ENCODE peak calls at places on chromosomes 1 and 21, in seven cellular contexts. Z is ureter; W is T47D; Y is non-pigmented ciliary epithelial cell; X is stimulated activated CD8-positive, alpha-beta memory T cell treated with anti-CD3 and anti-CD28 coated beads, Interleukin-15, amount 100 ng/mL, for 24 hours; U is NCI-H1694 treated with DMSO at 0.1 percent for 48 hours; H is HT1080. D is an unnamed sample.

GRCh38 chr21:15992171-15992570 is 262.4 kb downstream of the USP25 start:
- DNase-seq in Z (no peak), U (no peak), W (no peak), H (peak; percentile 70), Y (no peak), X (no peak), D (peak; percentile 43)

GRCh38 chr1:115717541-115717940 is 51.0 kb downstream of the CASQ2 start:
- DNase-seq in Y (no peak), X (no peak), U (peak; percentile 44), Z (no peak), H (peak; percentile 34), W (peak; percentile 58), D (no peak)

GRCh38 chr1:61588736-61589381 is 136.1 kb downstream of the TM2D1 start:
- DNase-seq in Z (peak; percentile 65), X (peak; percentile 17), U (peak; percentile 73), W (peak; percentile 74), Y (peak; percentile 10), H (peak; percentile 59), D (peak; percentile 55)

GRCh38 chr1:206133751-206134371 is 16.7 kb upstream of the AVPR1B start:
- DNase-seq in H (no peak), U (no peak), X (no peak), Y (no peak), W (no peak), Z (no peak), D (no peak)

GRCh38 chr21:33339135-33339534 is 14.4 kb downstream of the IFNAR1 start:
- DNase-seq in X (no peak), H (no peak), Z (no peak), U (no peak), W (no peak), Y (no peak), D (no peak)

GRCh38 chr1:84000954-84001495 is 2.1 kb upstream of the TTLL7 start:
- DNase-seq in Z (no peak), X (no peak), Y (no peak), H (no peak), U (peak; percentile 14), W (no peak), D (no peak)

GRCh38 chr1:207831517-207832327 is 79.2 kb downstream of the CD34 start:
- DNase-seq in X (no peak), H (no peak), Z (no peak), Y (no peak), U (no peak), W (no peak), D (peak; percentile 50)

GRCh38 chr1:31133368-31133767 is 67.9 kb upstream of the PUM1 start:
- DNase-seq in X (no peak), Y (no peak), Z (no peak), W (no peak), H (no peak), U (no peak), D (no peak)

GRCh38 chr21:41956926-41957729 is 3.3 kb upstream of the C2CD2 start:
- DNase-seq in U (no peak), W (peak; percentile 71), Z (no peak), Y (peak; percentile 46), H (peak; percentile 80), X (no peak), D (peak; percentile 88)

GRCh38 chr1:167601442-167602380 is 28.3 kb upstream of the RCSD1 start:
- DNase-seq in H (no peak), Y (no peak), Z (peak; percentile 51), U (peak; percentile 75), W (peak; percentile 73), X (no peak), D (peak; percentile 23)

GRCh38 chr1:40014812-40015594 is 25.5 kb upstream of the CAP1 start:
- DNase-seq in Y (peak; percentile 77), H (peak; percentile 93), X (no peak), Z (no peak), W (no peak), U (no peak), D (peak; percentile 70)

GRCh38 chr1:2213576-2214505 is 14.3 kb upstream of the SKI start:
- DNase-seq in Z (peak; percentile 84), W (no peak), U (no peak), H (no peak), Y (no peak), X (no peak), D (no peak)

GRCh38 chr1:36116906-36117305 is 8.1 kb downstream of the COL8A2 start:
- DNase-seq in X (no peak), Z (no peak), U (peak; percentile 27), Y (no peak), H (no peak), W (no peak), D (no peak)

GRCh38 chr1:168626326-168626725 is 49.9 kb downstream of the XCL1 start:
- DNase-seq in U (no peak), H (no peak), Y (no peak), W (no peak), X (no peak), Z (no peak), D (no peak)

GRCh38 chr1:19923137-19923952 is at the start of gene PLA2G2E:
- DNase-seq in H (no peak), X (no peak), W (no peak), U (no peak), Z (no peak), Y (no peak), D (no peak)

GRCh38 chr1:55363261-55363660 is 148.1 kb upstream of the USP24 start:
- DNase-seq in Y (peak; percentile 35), H (peak; percentile 66), X (no peak), U (no peak), W (no peak), Z (no peak), D (peak; percentile 45)

GRCh38 chr1:197862671-197863070 is 39.8 kb upstream of the C1orf53 start:
- DNase-seq in X (no peak), W (no peak), Z (no peak), U (no peak), H (no peak), Y (no peak), D (no peak)

GRCh38 chr1:162389021-162389818 is 7.7 kb downstream of the C1orf226 start:
- DNase-seq in Y (no peak), U (peak; percentile 79), X (no peak), W (no peak), Z (peak; percentile 32), H (peak; percentile 46), D (peak; percentile 88)

GRCh38 chr1:68213843-68214242 is 18.5 kb downstream of the WLS start:
- DNase-seq in W (no peak), U (peak; percentile 9), H (no peak), X (no peak), Y (no peak), Z (peak; percentile 86), D (peak; percentile 32)

GRCh38 chr1:90400121-90400520 is 317.0 kb downstream of the BARHL2 start:
- DNase-seq in X (no peak), Y (no peak), H (peak; percentile 46), W (no peak), U (no peak), Z (no peak), D (no peak)

D was measured in A172.